ENCODE peak calls at places on chromosomes 3 and 15, in six cellular contexts. E is GM06990, L is mesothelial cell of epicardium, X is neural crest cell, D is tibial artery, R is thoracic aorta. V is an unnamed sample.

GRCh38 chr3:138114988-138115971 is at the start of gene DZIP1L:
- DNase-seq in E (peak), L (peak), X (peak), D (peak), R (no peak), V (peak)

GRCh38 chr3:59777559-59778178 is 727.8 kb upstream of the CFAP20DC start:
- DNase-seq in E (peak), L (no peak), X (no peak), D (no peak), R (no peak), V (no peak)

GRCh38 chr15:76377217-76377616 is 40.6 kb downstream of the ISL2 start:
- DNase-seq in E (no peak), L (no peak), X (no peak), D (no peak), R (no peak), V (no peak)

GRCh38 chr3:177530908-177531307 is 333.6 kb upstream of the TBL1XR1 start:
- DNase-seq in E (no peak), L (no peak), X (no peak), D (peak), R (no peak), V (no peak)

GRCh38 chr15:68412218-68412617 is 19.7 kb downstream of the ITGA11 start:
- DNase-seq in E (no peak), L (no peak), X (no peak), D (no peak), R (no peak), V (no peak)

GRCh38 chr3:111715911-111716523 is 120.9 kb upstream of the ZBED2 start:
- DNase-seq in E (no peak), L (peak), X (peak), D (peak), R (no peak), V (no peak)

GRCh38 chr3:101020616-101021015 is 27.4 kb upstream of the ABI3BP start:
- DNase-seq in E (no peak), L (no peak), X (no peak), D (no peak), R (no peak), V (no peak)

GRCh38 chr15:92158426-92158825 is 235.3 kb upstream of the ST8SIA2 start:
- DNase-seq in E (no peak), L (no peak), X (no peak), D (no peak), R (no peak), V (no peak)

GRCh38 chr3:64163019-64163754 is 62.1 kb downstream of the PRICKLE2 start:
- DNase-seq in E (no peak), L (no peak), X (no peak), D (no peak), R (no peak), V (no peak)

GRCh38 chr3:58236527-58237237 is 910 bp upstream of the ABHD6 start:
- DNase-seq in E (no peak), L (no peak), X (no peak), D (peak), R (no peak), V (no peak)

GRCh38 chr3:185280572-185281365 is 26.9 kb upstream of the EHHADH start:
- DNase-seq in E (peak), L (no peak), X (no peak), D (no peak), R (no peak), V (no peak)

GRCh38 chr3:52106951-52107611 is 47.1 kb downstream of the POC1A start:
- DNase-seq in E (no peak), L (no peak), X (no peak), D (no peak), R (no peak), V (no peak)

GRCh38 chr3:134249935-134250716 is 533 bp downstream of the RYK start:
- DNase-seq in E (peak), L (peak), X (peak), D (peak), R (peak), V (peak)

GRCh38 chr15:52350423-52350822 is 54.8 kb upstream of the MYO5C start:
- DNase-seq in E (no peak), L (no peak), X (no peak), D (no peak), R (no peak), V (no peak)

GRCh38 chr15:52348056-52348745 is 52.6 kb upstream of the MYO5C start:
- DNase-seq in E (no peak), L (no peak), X (no peak), D (no peak), R (no peak), V (no peak)

GRCh38 chr15:52349062-52349700 is 53.6 kb upstream of the MYO5C start:
- DNase-seq in E (no peak), L (no peak), X (no peak), D (no peak), R (no peak), V (no peak)

DNA sequence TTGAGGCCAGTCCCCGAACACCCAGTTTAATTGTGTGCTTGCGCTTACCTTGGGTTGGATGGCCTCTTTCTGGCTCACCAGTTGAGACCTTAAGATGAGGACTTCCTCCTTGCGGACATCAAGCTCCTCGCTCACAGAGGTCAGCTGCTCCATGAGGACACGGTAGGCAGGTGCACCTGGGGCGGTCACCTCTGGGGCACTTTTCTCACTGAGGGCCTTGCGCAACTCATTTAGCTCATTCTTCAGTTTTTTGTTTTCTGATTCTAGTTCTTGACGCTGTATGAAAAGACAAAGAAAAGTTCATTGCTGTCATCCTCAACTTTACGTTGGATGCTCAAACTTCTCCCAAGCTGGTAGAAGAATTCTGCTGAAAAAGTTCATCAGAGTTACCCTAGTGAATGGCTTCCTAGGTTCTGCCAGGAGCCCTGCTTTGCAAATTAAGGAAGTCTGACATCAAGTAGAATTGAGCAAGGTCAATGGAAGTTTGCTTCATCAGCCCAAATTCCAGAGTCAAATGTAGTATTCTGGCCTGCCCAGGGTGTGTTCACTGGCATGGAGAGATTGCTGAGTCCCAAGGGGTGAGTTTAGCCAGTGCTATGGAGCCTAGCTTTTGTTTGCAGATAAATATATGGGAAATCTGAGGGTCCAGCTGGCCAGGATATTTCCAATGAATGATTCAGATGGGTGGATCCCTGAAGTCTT is 55.8 kb upstream of the MYO5C start:
- DNase-seq in E (no peak), L (no peak), X (no peak), D (peak), R (no peak), V (no peak)
- TF ChIP-seq CTCF in E (no peak), L (no peak), X (no peak), D (no peak), R (no peak), V (no peak)

DNA sequence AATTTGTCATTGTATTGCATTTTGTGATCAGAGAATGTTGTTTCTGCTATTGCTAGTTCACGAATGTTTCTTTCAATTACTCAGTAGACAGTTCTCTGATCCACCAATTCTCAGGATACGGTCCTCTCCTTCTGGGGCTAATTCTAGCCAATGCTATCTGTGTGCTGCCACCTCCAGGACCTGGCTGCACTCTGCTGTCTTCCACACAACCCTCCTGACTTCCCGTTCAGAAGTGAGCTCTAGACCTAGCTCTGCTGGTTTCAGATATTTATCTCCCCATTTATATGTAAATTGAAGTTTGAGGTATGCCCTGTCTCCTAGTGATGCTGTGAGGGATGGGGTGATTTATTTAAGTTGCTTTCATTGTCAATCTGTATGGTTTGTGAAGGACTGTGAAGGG is 21.7 kb upstream of the UBL7 start:
- DNase-seq in E (no peak), L (no peak), X (no peak), D (no peak), R (no peak), V (no peak)
- TF ChIP-seq CTCF in E (no peak), L (no peak), X (peak), D (no peak), R (no peak), V (no peak)

GRCh38 chr3:24496529-24497482 is 2.2 kb upstream of the THRB start:
- DNase-seq in E (no peak), L (no peak), X (peak), D (peak), R (peak), V (peak)
- TF ChIP-seq CTCF in E (peak), L (peak), X (peak), D (peak), R (peak), V (peak)

GRCh38 chr15:37289109-37289765 is 188.9 kb upstream of the MEIS2 start:
- DNase-seq in E (no peak), L (no peak), X (no peak), D (no peak), R (no peak), V (no peak)
- TF ChIP-seq CTCF in E (peak), L (no peak), X (peak), D (no peak), R (no peak), V (peak)

GRCh38 chr3:48432411-48433371 is 2.8 kb upstream of the PLXNB1 start:
- DNase-seq in E (no peak), L (no peak), X (no peak), D (peak), R (no peak), V (no peak)
- TF ChIP-seq CTCF in E (peak), L (no peak), X (peak), D (no peak), R (no peak), V (peak)

GRCh38 chr3:141050576-141050912 is 603 bp upstream of the SPSB4 start:
- DNase-seq in E (no peak), L (no peak), X (no peak), D (no peak), R (no peak), V (no peak)

GRCh38 chr3:141050913-141051632 is at the start of gene SPSB4:
- DNase-seq in E (no peak), L (peak), X (peak), D (peak), R (peak), V (peak)

GRCh38 chr3:141049681-141050080 is 1.5 kb upstream of the SPSB4 start:
- DNase-seq in E (no peak), L (no peak), X (no peak), D (no peak), R (no peak), V (no peak)

GRCh38 chr3:141052570-141053069 is 1.5 kb downstream of the SPSB4 start:
- DNase-seq in E (no peak), L (no peak), X (peak), D (no peak), R (no peak), V (no peak)

DNA sequence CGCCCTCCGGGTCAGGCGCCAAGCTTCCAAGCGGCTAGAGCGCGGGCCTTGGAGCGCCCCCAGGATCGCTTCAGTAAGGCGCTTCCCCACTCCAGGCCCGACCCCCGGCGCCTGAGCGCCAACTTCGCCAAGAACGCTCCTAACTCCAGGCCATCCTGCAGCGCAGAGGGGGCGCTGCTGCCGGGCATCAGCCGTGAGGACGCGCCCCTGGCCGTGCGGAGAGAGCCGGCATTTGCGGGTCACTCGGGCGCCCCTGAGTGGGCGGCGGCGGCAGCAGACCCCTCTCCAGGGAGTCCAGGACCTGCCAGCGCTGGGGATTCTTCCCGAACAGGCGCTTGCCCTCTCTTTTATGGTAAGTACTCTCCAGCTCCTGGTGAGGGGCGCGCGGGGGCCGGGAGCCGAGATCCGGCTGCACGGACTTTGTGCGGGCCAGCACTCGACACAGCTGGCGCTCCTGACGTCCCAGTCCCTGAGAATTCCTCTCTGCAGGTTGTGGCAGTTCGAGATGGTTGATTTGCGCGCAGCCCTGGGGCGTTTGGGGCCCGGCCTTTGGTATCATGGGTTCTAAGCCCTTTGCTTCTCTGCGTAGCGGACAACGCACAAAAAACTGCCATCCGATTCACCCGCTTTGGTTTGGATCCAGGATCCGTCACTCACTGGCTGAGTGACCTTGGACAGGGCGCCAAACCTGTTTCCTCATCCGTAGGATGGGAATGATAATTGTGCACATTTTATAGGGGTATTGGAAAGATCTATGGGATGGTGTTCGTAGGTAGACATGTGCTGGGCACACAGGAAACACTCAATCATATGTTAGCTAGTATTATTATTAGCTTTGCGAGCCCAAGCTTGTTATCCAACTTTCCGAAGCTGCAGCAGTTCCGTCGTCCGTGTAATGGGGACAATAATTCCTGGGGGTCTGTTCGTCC is 758 bp downstream of the SPSB4 start:
- DNase-seq in E (peak), L (no peak), X (peak), D (no peak), R (no peak), V (peak)
- TF ChIP-seq CTCF in E (no peak), L (no peak), X (no peak), D (no peak), R (no peak), V (peak)

GRCh38 chr3:2920103-2920502 is 190.1 kb downstream of the IL5RA start:
- DNase-seq in E (no peak), L (no peak), X (no peak), D (no peak), R (no peak), V (no peak)

GRCh38 chr3:2927252-2927651 is 182.9 kb downstream of the IL5RA start:
- DNase-seq in E (no peak), L (no peak), X (no peak), D (no peak), R (no peak), V (no peak)

GRCh38 chr3:2923390-2923789 is 186.8 kb downstream of the IL5RA start:
- DNase-seq in E (no peak), L (no peak), X (no peak), D (no peak), R (no peak), V (no peak)

GRCh38 chr3:2921903-2922302 is 188.3 kb downstream of the IL5RA start:
- DNase-seq in E (peak), L (no peak), X (no peak), D (no peak), R (no peak), V (no peak)
- TF ChIP-seq CTCF in E (peak), L (no peak), X (peak), D (peak), R (no peak), V (peak)

GRCh38 chr3:183826448-183826847 is 1.1 kb upstream of the MAP6D1 start:
- DNase-seq in E (no peak), L (no peak), X (no peak), D (no peak), R (no peak), V (no peak)

GRCh38 chr3:183826854-183827253 is 1.5 kb upstream of the MAP6D1 start:
- DNase-seq in E (no peak), L (no peak), X (no peak), D (no peak), R (no peak), V (no peak)

GRCh38 chr3:183825380-183826161 is at the start of gene MAP6D1:
- DNase-seq in E (peak), L (peak), X (peak), D (no peak), R (no peak), V (peak)

GRCh38 chr3:183823963-183824362 is 1.4 kb downstream of the MAP6D1 start:
- DNase-seq in E (no peak), L (no peak), X (no peak), D (no peak), R (no peak), V (no peak)

GRCh38 chr3:183824761-183825379 is 507 bp downstream of the MAP6D1 start:
- DNase-seq in E (no peak), L (no peak), X (no peak), D (no peak), R (no peak), V (peak)
- TF ChIP-seq CTCF in E (no peak), L (no peak), X (no peak), D (no peak), R (no peak), V (no peak)

DNA sequence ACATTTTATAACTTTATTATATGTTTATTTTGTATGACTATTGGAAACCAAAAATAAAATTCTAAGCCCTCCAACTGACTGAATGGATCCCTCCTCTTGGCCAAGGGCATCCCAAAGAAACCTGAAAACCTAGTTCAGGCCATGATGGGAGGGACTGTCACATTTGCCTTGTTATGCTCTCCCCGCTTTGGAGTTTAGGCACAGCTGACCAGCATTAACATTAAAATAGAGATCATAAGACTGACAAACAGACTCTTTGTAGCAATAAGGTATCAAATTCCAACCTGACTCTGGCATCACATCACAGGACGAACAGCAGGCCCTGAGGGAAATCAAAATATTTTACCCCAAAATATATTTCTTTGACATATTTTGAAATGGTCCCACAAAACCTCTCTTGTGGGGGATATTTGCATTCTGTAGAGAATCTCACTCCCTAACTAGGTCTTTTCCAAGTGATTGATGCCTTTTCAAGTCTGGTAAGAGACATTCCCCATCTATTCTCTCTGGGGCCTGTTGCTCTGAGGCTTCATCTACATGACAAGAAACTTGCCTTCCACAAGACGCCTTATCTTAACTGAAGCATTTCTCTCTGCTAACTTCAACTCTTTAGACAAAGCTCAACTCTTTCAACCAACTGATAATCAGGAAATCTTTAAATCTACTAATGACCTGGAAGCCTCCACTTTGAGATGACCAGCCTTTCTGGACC is 81.8 kb upstream of the PRR23E start:
- DNase-seq in E (no peak), L (no peak), X (no peak), D (no peak), R (no peak), V (no peak)
- TF ChIP-seq CTCF in E (no peak), L (no peak), X (no peak), D (no peak), R (no peak), V (no peak)